ENCODE peak calls at places on chromosomes 7 and 10, in ten cellular contexts. One of them, this sample, is unnamed.

GRCh38 chr10:74418285-74418872 is 267.4 kb downstream of the ADK start:
- DNase-seq in HFF-Myc: no peak
- DNase-seq in WTC11: no peak
- DNase-seq in astrocyte of the cerebellum: no peak
- DNase-seq in AG09319: no peak
- DNase-seq in HFFc6: no peak
- DNase-seq in left ventricle myocardium inferior: no peak
- DNase-seq in GM20000: no peak
- DNase-seq in B cell: no peak
- DNase-seq in fibroblast of pulmonary artery: no peak
- DNase-seq in this sample: no peak

GRCh38 chr7:53602817-53603418 is 567.5 kb downstream of the POM121L12 start:
- DNase-seq in HFF-Myc: no peak
- DNase-seq in WTC11: no peak
- DNase-seq in astrocyte of the cerebellum: no peak
- DNase-seq in AG09319: no peak
- DNase-seq in HFFc6: no peak
- DNase-seq in left ventricle myocardium inferior: no peak
- DNase-seq in GM20000: no peak
- DNase-seq in B cell: no peak
- DNase-seq in fibroblast of pulmonary artery: no peak
- DNase-seq in this sample: no peak

GRCh38 chr7:144001543-144001942 is 1.4 kb downstream of the OR6B1 start:
- DNase-seq in HFF-Myc: no peak
- DNase-seq in WTC11: no peak
- DNase-seq in astrocyte of the cerebellum: no peak
- DNase-seq in AG09319: no peak
- DNase-seq in HFFc6: no peak
- DNase-seq in left ventricle myocardium inferior: no peak
- DNase-seq in GM20000: no peak
- DNase-seq in B cell: no peak
- DNase-seq in fibroblast of pulmonary artery: no peak
- DNase-seq in this sample: no peak

GRCh38 chr7:100677308-100678095 is 4.0 kb downstream of the GNB2 start:
- DNase-seq in HFF-Myc: no peak
- DNase-seq in WTC11: no peak
- DNase-seq in astrocyte of the cerebellum: no peak
- DNase-seq in AG09319: no peak
- DNase-seq in HFFc6: no peak
- DNase-seq in left ventricle myocardium inferior: no peak
- DNase-seq in GM20000: peak
- DNase-seq in B cell: peak
- DNase-seq in fibroblast of pulmonary artery: no peak
- DNase-seq in this sample: no peak

GRCh38 chr10:108852211-108852610 is 1071.1 kb downstream of the XPNPEP1 start:
- DNase-seq in HFF-Myc: no peak
- DNase-seq in WTC11: no peak
- DNase-seq in astrocyte of the cerebellum: no peak
- DNase-seq in AG09319: no peak
- DNase-seq in HFFc6: no peak
- DNase-seq in left ventricle myocardium inferior: no peak
- DNase-seq in GM20000: peak
- DNase-seq in B cell: no peak
- DNase-seq in fibroblast of pulmonary artery: no peak
- DNase-seq in this sample: no peak

GRCh38 chr10:22489467-22489866 is 144.2 kb downstream of the SPAG6 start:
- DNase-seq in HFF-Myc: no peak
- DNase-seq in WTC11: no peak
- DNase-seq in astrocyte of the cerebellum: no peak
- DNase-seq in AG09319: no peak
- DNase-seq in HFFc6: no peak
- DNase-seq in left ventricle myocardium inferior: no peak
- DNase-seq in GM20000: no peak
- DNase-seq in B cell: no peak
- DNase-seq in fibroblast of pulmonary artery: no peak
- DNase-seq in this sample: no peak

GRCh38 chr10:18449631-18450030 is 201.8 kb downstream of the NSUN6 start:
- DNase-seq in HFF-Myc: no peak
- DNase-seq in WTC11: no peak
- DNase-seq in astrocyte of the cerebellum: no peak
- DNase-seq in AG09319: no peak
- DNase-seq in HFFc6: no peak
- DNase-seq in left ventricle myocardium inferior: no peak
- DNase-seq in GM20000: no peak
- DNase-seq in B cell: no peak
- DNase-seq in fibroblast of pulmonary artery: no peak
- DNase-seq in this sample: no peak

GRCh38 chr7:117790731-117791130 is 82.5 kb downstream of the CTTNBP2 start:
- DNase-seq in HFF-Myc: no peak
- DNase-seq in WTC11: no peak
- DNase-seq in astrocyte of the cerebellum: no peak
- DNase-seq in AG09319: no peak
- DNase-seq in HFFc6: no peak
- DNase-seq in left ventricle myocardium inferior: no peak
- DNase-seq in GM20000: no peak
- DNase-seq in B cell: no peak
- DNase-seq in fibroblast of pulmonary artery: no peak
- DNase-seq in this sample: no peak

GRCh38 chr10:87654212-87654611 is 5.5 kb upstream of the PAPSS2 start:
- DNase-seq in HFF-Myc: no peak
- DNase-seq in WTC11: no peak
- DNase-seq in astrocyte of the cerebellum: no peak
- DNase-seq in AG09319: no peak
- DNase-seq in HFFc6: no peak
- DNase-seq in left ventricle myocardium inferior: no peak
- DNase-seq in GM20000: no peak
- DNase-seq in B cell: no peak
- DNase-seq in fibroblast of pulmonary artery: no peak
- DNase-seq in this sample: no peak

GRCh38 chr7:101511965-101512364 is 117.1 kb downstream of the MYL10 start:
- DNase-seq in HFF-Myc: no peak
- DNase-seq in WTC11: no peak
- DNase-seq in astrocyte of the cerebellum: no peak
- DNase-seq in AG09319: no peak
- DNase-seq in HFFc6: no peak
- DNase-seq in left ventricle myocardium inferior: no peak
- DNase-seq in GM20000: no peak
- DNase-seq in B cell: no peak
- DNase-seq in fibroblast of pulmonary artery: no peak
- DNase-seq in this sample: no peak

GRCh38 chr10:28993056-28993455 is 295.8 kb upstream of the LYZL1 start:
- DNase-seq in HFF-Myc: no peak
- DNase-seq in WTC11: no peak
- DNase-seq in astrocyte of the cerebellum: no peak
- DNase-seq in AG09319: no peak
- DNase-seq in HFFc6: no peak
- DNase-seq in left ventricle myocardium inferior: no peak
- DNase-seq in GM20000: no peak
- DNase-seq in B cell: no peak
- DNase-seq in fibroblast of pulmonary artery: no peak
- DNase-seq in this sample: no peak

GRCh38 chr10:117860823-117861222 is 185.9 kb downstream of the RAB11FIP2 start:
- DNase-seq in HFF-Myc: peak
- DNase-seq in WTC11: no peak
- DNase-seq in astrocyte of the cerebellum: no peak
- DNase-seq in AG09319: no peak
- DNase-seq in HFFc6: no peak
- DNase-seq in left ventricle myocardium inferior: no peak
- DNase-seq in GM20000: peak
- DNase-seq in B cell: no peak
- DNase-seq in fibroblast of pulmonary artery: peak
- DNase-seq in this sample: no peak

GRCh38 chr7:128011079-128011670 is 20.1 kb downstream of the LRRC4 start:
- DNase-seq in HFF-Myc: no peak
- DNase-seq in WTC11: no peak
- DNase-seq in astrocyte of the cerebellum: no peak
- DNase-seq in AG09319: no peak
- DNase-seq in HFFc6: no peak
- DNase-seq in left ventricle myocardium inferior: no peak
- DNase-seq in GM20000: no peak
- DNase-seq in B cell: no peak
- DNase-seq in fibroblast of pulmonary artery: no peak
- DNase-seq in this sample: no peak

GRCh38 chr7:96979551-96980276 is 25.6 kb upstream of the DLX6 start:
- DNase-seq in HFF-Myc: no peak
- DNase-seq in WTC11: no peak
- DNase-seq in astrocyte of the cerebellum: no peak
- DNase-seq in AG09319: no peak
- DNase-seq in HFFc6: no peak
- DNase-seq in left ventricle myocardium inferior: no peak
- DNase-seq in GM20000: no peak
- DNase-seq in B cell: no peak
- DNase-seq in fibroblast of pulmonary artery: no peak
- DNase-seq in this sample: no peak

GRCh38 chr10:113576853-113577252 is 24.0 kb downstream of the HABP2 start:
- DNase-seq in HFF-Myc: no peak
- DNase-seq in WTC11: peak
- DNase-seq in astrocyte of the cerebellum: peak
- DNase-seq in AG09319: no peak
- DNase-seq in HFFc6: peak
- DNase-seq in left ventricle myocardium inferior: no peak
- DNase-seq in GM20000: no peak
- DNase-seq in B cell: no peak
- DNase-seq in fibroblast of pulmonary artery: peak
- DNase-seq in this sample: no peak

GRCh38 chr7:94368371-94368791 is 26.3 kb upstream of the COL1A2 start:
- DNase-seq in HFF-Myc: peak
- DNase-seq in WTC11: no peak
- DNase-seq in astrocyte of the cerebellum: peak
- DNase-seq in AG09319: peak
- DNase-seq in HFFc6: peak
- DNase-seq in left ventricle myocardium inferior: no peak
- DNase-seq in GM20000: no peak
- DNase-seq in B cell: no peak
- DNase-seq in fibroblast of pulmonary artery: peak
- DNase-seq in this sample: no peak
- TF ChIP-seq CTCF in HFF-Myc: no peak
- TF ChIP-seq CTCF in WTC11: no peak
- TF ChIP-seq CTCF in astrocyte of the cerebellum: no peak
- TF ChIP-seq CTCF in AG09319: no peak
- TF ChIP-seq CTCF in HFFc6: no peak
- TF ChIP-seq CTCF in left ventricle myocardium inferior: no peak
- TF ChIP-seq CTCF in GM20000: no peak
- TF ChIP-seq CTCF in B cell: no peak
- TF ChIP-seq CTCF in fibroblast of pulmonary artery: no peak
- TF ChIP-seq CTCF in this sample: no peak

GRCh38 chr7:25835191-25835590 is 316.8 kb upstream of the NFE2L3 start:
- DNase-seq in HFF-Myc: no peak
- DNase-seq in WTC11: no peak
- DNase-seq in astrocyte of the cerebellum: peak
- DNase-seq in AG09319: no peak
- DNase-seq in HFFc6: no peak
- DNase-seq in left ventricle myocardium inferior: no peak
- DNase-seq in GM20000: no peak
- DNase-seq in B cell: no peak
- DNase-seq in fibroblast of pulmonary artery: no peak
- DNase-seq in this sample: no peak

GRCh38 chr7:25842201-25842726 is 309.7 kb upstream of the NFE2L3 start:
- DNase-seq in HFF-Myc: no peak
- DNase-seq in WTC11: no peak
- DNase-seq in astrocyte of the cerebellum: no peak
- DNase-seq in AG09319: no peak
- DNase-seq in HFFc6: no peak
- DNase-seq in left ventricle myocardium inferior: no peak
- DNase-seq in GM20000: no peak
- DNase-seq in B cell: no peak
- DNase-seq in fibroblast of pulmonary artery: no peak
- DNase-seq in this sample: no peak

GRCh38 chr7:25840209-25840792 is 311.7 kb upstream of the NFE2L3 start:
- DNase-seq in HFF-Myc: no peak
- DNase-seq in WTC11: no peak
- DNase-seq in astrocyte of the cerebellum: no peak
- DNase-seq in AG09319: no peak
- DNase-seq in HFFc6: no peak
- DNase-seq in left ventricle myocardium inferior: peak
- DNase-seq in GM20000: no peak
- DNase-seq in B cell: no peak
- DNase-seq in fibroblast of pulmonary artery: no peak
- DNase-seq in this sample: no peak

GRCh38 chr7:25841575-25841974 is 310.4 kb upstream of the NFE2L3 start:
- DNase-seq in HFF-Myc: no peak
- DNase-seq in WTC11: no peak
- DNase-seq in astrocyte of the cerebellum: no peak
- DNase-seq in AG09319: no peak
- DNase-seq in HFFc6: no peak
- DNase-seq in left ventricle myocardium inferior: no peak
- DNase-seq in GM20000: no peak
- DNase-seq in B cell: no peak
- DNase-seq in fibroblast of pulmonary artery: no peak
- DNase-seq in this sample: no peak

GRCh38 chr7:25839084-25839769 is 312.8 kb upstream of the NFE2L3 start:
- DNase-seq in HFF-Myc: no peak
- DNase-seq in WTC11: no peak
- DNase-seq in astrocyte of the cerebellum: no peak
- DNase-seq in AG09319: no peak
- DNase-seq in HFFc6: no peak
- DNase-seq in left ventricle myocardium inferior: no peak
- DNase-seq in GM20000: no peak
- DNase-seq in B cell: no peak
- DNase-seq in fibroblast of pulmonary artery: no peak
- DNase-seq in this sample: no peak
- TF ChIP-seq CTCF in HFF-Myc: peak
- TF ChIP-seq CTCF in WTC11: no peak
- TF ChIP-seq CTCF in astrocyte of the cerebellum: peak
- TF ChIP-seq CTCF in AG09319: peak
- TF ChIP-seq CTCF in HFFc6: peak
- TF ChIP-seq CTCF in left ventricle myocardium inferior: no peak
- TF ChIP-seq CTCF in GM20000: no peak
- TF ChIP-seq CTCF in B cell: no peak
- TF ChIP-seq CTCF in fibroblast of pulmonary artery: peak
- TF ChIP-seq CTCF in this sample: peak

GRCh38 chr10:43042503-43043341 is 34.1 kb upstream of the RET start:
- DNase-seq in HFF-Myc: no peak
- DNase-seq in WTC11: peak
- DNase-seq in astrocyte of the cerebellum: no peak
- DNase-seq in AG09319: no peak
- DNase-seq in HFFc6: no peak
- DNase-seq in left ventricle myocardium inferior: no peak
- DNase-seq in GM20000: no peak
- DNase-seq in B cell: peak
- DNase-seq in fibroblast of pulmonary artery: no peak
- DNase-seq in this sample: peak
- TF ChIP-seq CTCF in HFF-Myc: no peak
- TF ChIP-seq CTCF in WTC11: no peak
- TF ChIP-seq CTCF in astrocyte of the cerebellum: no peak
- TF ChIP-seq CTCF in AG09319: no peak
- TF ChIP-seq CTCF in HFFc6: no peak
- TF ChIP-seq CTCF in left ventricle myocardium inferior: no peak
- TF ChIP-seq CTCF in GM20000: no peak
- TF ChIP-seq CTCF in B cell: no peak
- TF ChIP-seq CTCF in fibroblast of pulmonary artery: no peak
- TF ChIP-seq CTCF in this sample: no peak

DNA sequence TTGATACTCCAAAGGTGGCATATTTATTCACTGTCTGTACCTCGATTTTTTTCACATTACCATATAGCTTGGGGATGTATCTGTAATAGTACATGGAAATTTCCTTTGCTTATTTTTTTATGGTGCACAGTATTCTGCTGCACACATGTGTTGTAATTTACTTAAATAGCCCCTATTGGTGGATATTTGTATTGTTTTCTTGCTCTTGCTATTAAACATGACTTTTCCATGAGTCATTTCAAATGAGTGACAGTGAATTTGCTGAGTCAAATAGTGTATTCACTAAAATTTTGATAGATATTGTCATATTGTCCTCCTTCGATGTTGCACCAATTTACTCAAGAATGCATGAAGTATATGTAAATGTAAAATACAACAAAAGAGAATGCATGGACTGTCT is 122.7 kb upstream of the STEAP4 start:
- DNase-seq in HFF-Myc: no peak
- DNase-seq in WTC11: no peak
- DNase-seq in astrocyte of the cerebellum: no peak
- DNase-seq in AG09319: no peak
- DNase-seq in HFFc6: no peak
- DNase-seq in left ventricle myocardium inferior: no peak
- DNase-seq in GM20000: no peak
- DNase-seq in B cell: no peak
- DNase-seq in fibroblast of pulmonary artery: no peak
- DNase-seq in this sample: no peak
- TF ChIP-seq CTCF in HFF-Myc: no peak
- TF ChIP-seq CTCF in WTC11: no peak
- TF ChIP-seq CTCF in astrocyte of the cerebellum: no peak
- TF ChIP-seq CTCF in AG09319: no peak
- TF ChIP-seq CTCF in HFFc6: peak
- TF ChIP-seq CTCF in left ventricle myocardium inferior: no peak
- TF ChIP-seq CTCF in GM20000: no peak
- TF ChIP-seq CTCF in B cell: no peak
- TF ChIP-seq CTCF in fibroblast of pulmonary artery: no peak
- TF ChIP-seq CTCF in this sample: no peak

This sample was measured in osteocyte.